ENCODE peak calls at places on chromosomes 11 and 22, in four cellular contexts. L is GM13977; P is CD4-positive, alpha-beta T cell; O is cardiac fibroblast. X is an unnamed sample.

GRCh38 chr11:19874241-19874640 is 161.6 kb downstream of the NAV2 start:
- DNase-seq in L (no peak), P (no peak), O (no peak), X (no peak)

GRCh38 chr11:1531961-1532586 is 40.0 kb downstream of the DUSP8 start:
- DNase-seq in O (no peak), L (no peak), P (no peak), X (no peak)

GRCh38 chr22:37675930-37676571 is 615 bp downstream of the LGALS1 start:
- DNase-seq in O (peak; percentile 33), L (no peak), P (no peak), X (no peak)

GRCh38 chr22:40560551-40560950 is 76.0 kb downstream of the MRTFA start:
- DNase-seq in L (no peak), O (peak; percentile 38), P (no peak), X (no peak)

GRCh38 chr11:84398017-84398626 is 1112.0 kb upstream of the CCDC90B start:
- DNase-seq in L (no peak), P (no peak), O (peak; percentile 61), X (no peak)

GRCh38 chr11:73149105-73149504 is 7.0 kb upstream of the FCHSD2 start:
- DNase-seq in O (no peak), L (no peak), P (no peak), X (no peak)

GRCh38 chr11:78957481-78958245 is 383.0 kb upstream of the NARS2 start:
- DNase-seq in P (no peak), L (no peak), O (peak; percentile 59), X (no peak)

GRCh38 chr11:45964911-45965389 is 42.5 kb downstream of the LARGE2 start:
- DNase-seq in O (peak; percentile 86), L (peak; percentile 70), P (peak; percentile 51), X (peak; percentile 27)

GRCh38 chr11:115706735-115707134 is 202.5 kb upstream of the CADM1 start:
- DNase-seq in O (no peak), P (no peak), L (no peak), X (no peak)

GRCh38 chr11:79159657-79160450 is 281.0 kb downstream of the TENM4 start:
- DNase-seq in L (no peak), O (no peak), P (no peak), X (no peak)

GRCh38 chr11:61861634-61862033 is 29.7 kb downstream of the FADS3 start:
- DNase-seq in L (no peak), O (no peak), P (no peak), X (no peak)

GRCh38 chr11:102776454-102776853 is 4.0 kb downstream of the MMP10 start:
- DNase-seq in O (no peak), P (no peak), L (no peak), X (no peak)

GRCh38 chr11:131816046-131816445 is 445.6 kb downstream of the NTM start:
- DNase-seq in L (no peak), P (no peak), O (peak; percentile 58), X (no peak)

GRCh38 chr11:123351375-123351774 is 78.7 kb upstream of the GRAMD1B start:
- DNase-seq in P (no peak), L (no peak), O (no peak), X (no peak)

GRCh38 chr11:121722431-121723256 is 269.9 kb upstream of the SORL1-AS1 start:
- DNase-seq in L (peak; percentile 10), P (no peak), O (peak; percentile 73), X (peak; percentile 62)

GRCh38 chr11:27431808-27432207 is 40.8 kb downstream of the LGR4 start:
- DNase-seq in L (no peak), P (no peak), O (no peak), X (no peak)

GRCh38 chr11:11514246-11514645 is 107.6 kb downstream of the GALNT18 start:
- DNase-seq in L (no peak), P (no peak), O (no peak), X (no peak)

GRCh38 chr11:40401132-40401853 is 1058.2 kb downstream of the LRRC4C start:
- DNase-seq in L (no peak), P (no peak), O (no peak), X (no peak)

GRCh38 chr11:14902650-14903350 is 10.8 kb upstream of the CYP2R1 start:
- DNase-seq in O (peak; percentile 83), L (no peak), P (no peak), X (no peak)

GRCh38 chr22:17592201-17592600 is 28.9 kb downstream of the SLC25A18 start:
- DNase-seq in L (no peak), P (no peak), O (no peak), X (no peak)

GRCh38 chr11:2791521-2792375 is 92.0 kb upstream of the KCNQ1OT1 start:
- DNase-seq in L (no peak), O (no peak), P (peak; percentile 37), X (no peak)

GRCh38 chr11:75536786-75537629 is 11.3 kb upstream of the GDPD5 start:
- DNase-seq in L (peak; percentile 83), O (peak; percentile 52), P (no peak), X (no peak)
- TF ChIP-seq CTCF in L (no peak), O (no peak), P (no peak), X (no peak)

DNA sequence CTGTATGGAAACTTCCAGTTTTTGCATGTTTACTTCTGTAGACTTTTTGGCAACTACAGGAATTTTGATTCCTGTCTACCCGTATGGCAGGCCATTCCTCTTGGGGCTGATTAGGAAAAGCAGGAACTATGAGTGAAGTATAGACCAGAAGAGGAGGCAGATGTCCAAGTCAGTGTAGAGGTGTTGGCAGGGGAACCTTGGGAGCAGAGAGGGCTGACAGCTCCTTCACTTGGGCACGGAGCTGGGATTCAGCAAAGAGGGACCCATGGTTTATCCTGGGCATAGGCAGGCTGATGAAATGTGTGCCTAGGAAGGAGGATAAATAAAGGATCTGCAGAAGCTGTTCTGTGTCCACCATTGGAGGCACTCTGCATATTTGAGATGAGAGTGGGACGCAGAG is 33.1 kb downstream of the TREH start:
- DNase-seq in P (no peak), O (no peak), L (no peak), X (no peak)
- TF ChIP-seq CTCF in P (no peak), O (no peak), L (no peak), X (no peak)

DNA sequence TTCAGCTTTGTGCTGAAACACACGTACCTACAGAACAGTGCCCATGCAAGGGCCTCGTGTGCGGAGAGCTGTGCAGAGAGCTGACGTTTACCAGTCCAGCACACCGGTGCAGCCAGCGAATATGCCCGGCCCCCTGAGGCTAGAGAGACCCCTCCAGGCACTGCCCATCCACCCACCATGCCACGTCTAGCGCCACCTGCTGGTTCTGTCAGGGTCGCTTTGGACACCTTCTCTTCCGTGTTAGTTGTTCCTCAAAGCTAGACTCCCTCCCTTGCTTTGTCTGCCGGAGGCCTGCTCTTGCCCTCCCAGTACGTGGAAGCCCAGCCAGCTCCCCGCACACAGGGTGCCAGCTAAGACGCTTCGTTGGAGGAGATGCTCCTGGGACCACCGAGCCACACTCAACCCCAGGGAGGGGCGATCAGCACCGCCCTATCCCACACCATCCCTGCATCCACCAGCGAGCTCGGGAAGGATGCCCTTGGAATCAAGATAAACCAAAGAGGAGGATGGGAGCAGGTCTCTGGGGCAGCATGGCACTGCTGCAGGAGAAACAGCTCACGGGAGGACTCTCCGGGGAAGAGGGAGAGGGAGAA is 43.4 kb downstream of the CPT1A start:
- DNase-seq in O (peak; percentile 29), P (peak; percentile 53), L (peak; percentile 56), X (peak; percentile 24)
- TF ChIP-seq CTCF in O (peak; percentile 67), P (peak; percentile 71), L (peak; percentile 66), X (peak; percentile 60)

GRCh38 chr11:44258190-44258489 is 51.8 kb downstream of the ALX4 start:
- DNase-seq in P (no peak), L (no peak), O (peak; percentile 45), X (no peak)
- TF ChIP-seq CTCF in P (no peak), L (no peak), O (no peak), X (no peak)

GRCh38 chr11:105609832-105610781 is at the start of gene GRIA4:
- DNase-seq in P (no peak), O (peak; percentile 32), L (no peak), X (peak; percentile 24)
- TF ChIP-seq CTCF in P (no peak), O (no peak), L (no peak), X (no peak)

GRCh38 chr22:24431309-24432034 is 4.1 kb downstream of the ADORA2A start:
- DNase-seq in O (no peak), P (no peak), L (no peak), X (no peak)

GRCh38 chr22:24430431-24431308 is 3.3 kb downstream of the ADORA2A start:
- DNase-seq in P (no peak), L (no peak), O (no peak), X (no peak)

GRCh38 chr22:24428751-24429410 is 1.5 kb downstream of the ADORA2A start:
- DNase-seq in P (no peak), O (no peak), L (no peak), X (no peak)

GRCh38 chr22:24427500-24428164 is at the start of gene ADORA2A:
- DNase-seq in L (peak; percentile 77), P (peak; percentile 83), O (no peak), X (no peak)

DNA sequence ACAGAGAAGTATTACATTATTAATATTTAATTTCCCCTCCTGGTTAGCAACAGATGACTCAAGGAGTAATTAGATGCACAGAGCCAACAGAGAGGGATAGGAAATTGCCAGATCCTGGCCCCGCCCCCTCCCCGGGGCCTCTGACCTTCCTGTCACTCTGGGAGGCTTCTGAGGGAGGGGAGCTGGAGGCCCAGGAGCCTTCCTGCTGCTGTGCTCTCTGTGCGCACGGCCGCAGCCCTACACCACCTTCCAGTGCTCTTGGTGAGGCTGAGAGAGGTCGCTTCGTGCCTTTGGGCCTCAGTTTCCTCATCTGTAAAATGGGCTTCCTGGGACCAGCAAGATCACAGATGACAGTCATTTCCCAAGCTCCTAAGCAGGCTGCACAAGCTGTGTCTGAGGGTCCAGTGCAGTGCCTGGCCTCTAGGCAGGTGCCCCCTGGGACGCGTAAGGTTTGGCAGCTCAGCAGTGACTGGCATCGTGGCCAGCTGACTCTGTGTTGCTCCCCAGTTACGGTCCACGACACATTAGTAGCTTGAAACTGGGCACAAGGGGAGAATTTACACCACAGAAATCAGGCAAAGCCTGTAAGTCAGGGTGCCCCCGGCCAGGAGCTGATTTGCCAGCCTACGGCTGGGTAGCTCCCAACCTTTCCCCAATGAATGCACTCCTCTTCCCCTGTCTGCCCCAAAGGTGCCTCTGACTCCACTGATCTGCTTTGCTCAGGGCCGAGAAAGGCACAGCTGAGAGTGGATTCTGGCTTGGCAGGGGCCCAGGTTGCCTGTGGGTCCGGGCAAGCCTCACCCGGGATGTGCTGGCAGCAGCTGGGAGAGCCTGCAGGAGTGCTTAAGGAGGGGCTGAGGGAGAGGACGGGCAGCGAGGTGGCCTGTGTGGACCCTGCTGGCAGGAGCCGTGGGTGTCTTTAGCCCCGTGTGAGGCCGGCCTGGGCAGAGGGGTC is 2.3 kb downstream of the ADORA2A start:
- DNase-seq in L (no peak), O (no peak), P (peak; percentile 66), X (no peak)
- TF ChIP-seq CTCF in L (no peak), O (no peak), P (no peak), X (no peak)

GRCh38 chr22:21650823-21651520 is 8.9 kb downstream of the SDF2L1 start:
- DNase-seq in O (no peak), L (no peak), P (no peak), X (no peak)
- TF ChIP-seq CTCF in O (no peak), L (no peak), P (no peak), X (no peak)